ENCODE peak calls at places on chromosomes 4 and X, in four cellular contexts. D is activated T-cell treated with anti-CD3 and anti-CD28 coated beads for 1 hour; H is stimulated activated naive CD8-positive, alpha-beta T cell treated with anti-CD3 and anti-CD28 coated beads, Interleukin-15, Interleukin-2, amounts not matched to agents 100 U/mL and 50 U/mL, for 24 hours; X is fibroblast of the conjunctiva. N is an unnamed sample.
A peak's percentile ranks its signal among the peaks of the same experiment; 100 is the strongest.

GRCh38 chr4:101921370-101921769 is 130.8 kb downstream of the BANK1 start:
- DNase-seq in D (no peak), H (no peak), X (no peak), N (no peak)

GRCh38 chrX:17860811-17861495 is at the start of gene RAI2:
- DNase-seq in D (peak; percentile 26), H (peak; percentile 9), X (no peak), N (no peak)

GRCh38 chr4:185183622-185184281 is 20.0 kb downstream of the CFAP97 start:
- DNase-seq in D (peak; percentile 75), H (peak; percentile 77), X (peak; percentile 89), N (peak; percentile 72)

GRCh38 chrX:56281789-56282188 is 49.6 kb downstream of the KLF8 start:
- DNase-seq in D (no peak), H (no peak), X (peak; percentile 1), N (no peak)

GRCh38 chr4:4521767-4522166 is 20.1 kb downstream of the STX18 start:
- DNase-seq in D (no peak), H (no peak), X (no peak), N (no peak)

GRCh38 chr4:7371122-7371941 is 63.4 kb downstream of the PSAPL1 start:
- DNase-seq in D (no peak), H (no peak), X (no peak), N (no peak)

GRCh38 chrX:68299923-68300322 is 133.4 kb downstream of the OPHN1 start:
- DNase-seq in D (no peak), H (no peak), X (peak; percentile 13), N (no peak)

GRCh38 chr4:72629540-72629939 is 60.5 kb upstream of the ADAMTS3 start:
- DNase-seq in D (no peak), H (no peak), X (no peak), N (no peak)

GRCh38 chr4:45453258-45453841 is 670.5 kb downstream of the GABRG1 start:
- DNase-seq in D (no peak), H (no peak), X (no peak), N (no peak)

GRCh38 chrX:1754077-1754476 is 139.2 kb downstream of the ASMT start:
- DNase-seq in D (no peak), H (no peak), X (no peak), N (no peak)

GRCh38 chrX:129233791-129234190 is 289.5 kb downstream of the SMARCA1 start:
- DNase-seq in D (no peak), H (no peak), X (no peak), N (no peak)

GRCh38 chrX:17078031-17078730 is 131.7 kb downstream of the REPS2 start:
- DNase-seq in D (no peak), H (no peak), X (peak; percentile 18), N (no peak)

GRCh38 chr4:66687393-66687971 is 857.8 kb downstream of the CENPC start:
- DNase-seq in D (no peak), H (no peak), X (no peak), N (no peak)

GRCh38 chr4:153060191-153060590 is 124.1 kb downstream of the FHDC1 start:
- DNase-seq in D (no peak), H (no peak), X (no peak), N (no peak)

N was measured in activated gamma-delta T cell treated with anti-CD3 and anti-CD28 coated beads, Interleukin-2, amount 50 U/mL, for 16 hours.